ENCODE peak calls at places on chromosomes 3 and 15, in six cellular contexts. One of them, this sample, is unnamed.
A peak's percentile ranks its signal among the peaks of the same experiment; 100 is the strongest.

GRCh38 chr3:173977747-173978146 is 580.2 kb downstream of the NLGN1 start:
- DNase-seq in H1: no peak
- DNase-seq in stomach: no peak
- DNase-seq in sigmoid colon: no peak
- DNase-seq in GM12878: no peak
- DNase-seq in HepG2: no peak
- DNase-seq in this sample: no peak

GRCh38 chr3:39383913-39384664 is 919 bp downstream of the SLC25A38 start:
- DNase-seq in H1: peak; percentile 82
- DNase-seq in GM12878: peak; percentile 70
- DNase-seq in stomach: peak; percentile 99
- DNase-seq in sigmoid colon: peak; percentile 98
- DNase-seq in HepG2: peak; percentile 89
- DNase-seq in this sample: peak; percentile 98

GRCh38 chr15:58748787-58749531 is 548 bp downstream of the ADAM10 start:
- DNase-seq in stomach: peak; percentile 49
- DNase-seq in H1: no peak
- DNase-seq in sigmoid colon: peak; percentile 75
- DNase-seq in GM12878: no peak
- DNase-seq in HepG2: peak; percentile 39
- DNase-seq in this sample: peak; percentile 93

GRCh38 chr3:191414286-191414685 is 46.7 kb upstream of the PYDC2 start:
- DNase-seq in HepG2: no peak
- DNase-seq in GM12878: no peak
- DNase-seq in stomach: no peak
- DNase-seq in H1: no peak
- DNase-seq in sigmoid colon: no peak
- DNase-seq in this sample: no peak

GRCh38 chr15:34241376-34242350 is 16.8 kb downstream of the EMC4 start:
- DNase-seq in sigmoid colon: no peak
- DNase-seq in stomach: no peak
- DNase-seq in HepG2: peak; percentile 34
- DNase-seq in H1: no peak
- DNase-seq in GM12878: no peak
- DNase-seq in this sample: no peak

GRCh38 chr15:69410290-69410874 is 3.8 kb upstream of the KIF23 start:
- DNase-seq in GM12878: no peak
- DNase-seq in H1: no peak
- DNase-seq in HepG2: peak; percentile 11
- DNase-seq in stomach: no peak
- DNase-seq in sigmoid colon: no peak
- DNase-seq in this sample: no peak

GRCh38 chr3:186476044-186476468 is 68.1 kb downstream of the CRYGS start:
- DNase-seq in sigmoid colon: no peak
- DNase-seq in GM12878: no peak
- DNase-seq in stomach: no peak
- DNase-seq in H1: no peak
- DNase-seq in HepG2: no peak
- DNase-seq in this sample: peak; percentile 88

GRCh38 chr3:10977864-10978510 is 14.6 kb upstream of the SLC6A1 start:
- DNase-seq in stomach: no peak
- DNase-seq in HepG2: no peak
- DNase-seq in H1: no peak
- DNase-seq in GM12878: no peak
- DNase-seq in sigmoid colon: no peak
- DNase-seq in this sample: no peak

GRCh38 chr15:89645680-89646079 is 9.6 kb downstream of the KIF7 start:
- DNase-seq in GM12878: no peak
- DNase-seq in HepG2: no peak
- DNase-seq in stomach: no peak
- DNase-seq in H1: no peak
- DNase-seq in sigmoid colon: peak; percentile 59
- DNase-seq in this sample: no peak

GRCh38 chr15:90173372-90173771 is 27.8 kb upstream of the SEMA4B start:
- DNase-seq in HepG2: no peak
- DNase-seq in sigmoid colon: no peak
- DNase-seq in stomach: no peak
- DNase-seq in GM12878: no peak
- DNase-seq in H1: no peak
- DNase-seq in this sample: no peak

GRCh38 chr3:69948246-69948862 is 51.2 kb upstream of the SAMMSON start:
- DNase-seq in stomach: no peak
- DNase-seq in HepG2: peak; percentile 4
- DNase-seq in GM12878: no peak
- DNase-seq in sigmoid colon: no peak
- DNase-seq in H1: no peak
- DNase-seq in this sample: no peak

GRCh38 chr3:45100998-45101407 is 45.2 kb downstream of the CDCP1 start:
- DNase-seq in H1: no peak
- DNase-seq in stomach: no peak
- DNase-seq in sigmoid colon: no peak
- DNase-seq in HepG2: no peak
- DNase-seq in GM12878: no peak
- DNase-seq in this sample: no peak

GRCh38 chr15:95932676-95933075 is 397.8 kb upstream of the NR2F2 start:
- DNase-seq in stomach: no peak
- DNase-seq in GM12878: no peak
- DNase-seq in H1: no peak
- DNase-seq in HepG2: no peak
- DNase-seq in sigmoid colon: no peak
- DNase-seq in this sample: no peak

GRCh38 chr3:52403271-52403841 is 41.5 kb downstream of the SEMA3G start:
- DNase-seq in sigmoid colon: peak; percentile 57
- DNase-seq in HepG2: no peak
- DNase-seq in H1: no peak
- DNase-seq in stomach: no peak
- DNase-seq in GM12878: no peak
- DNase-seq in this sample: no peak

GRCh38 chr3:73716418-73716817 is 91.7 kb upstream of the PDZRN3 start:
- DNase-seq in H1: no peak
- DNase-seq in stomach: no peak
- DNase-seq in sigmoid colon: no peak
- DNase-seq in GM12878: no peak
- DNase-seq in HepG2: no peak
- DNase-seq in this sample: no peak

DNA sequence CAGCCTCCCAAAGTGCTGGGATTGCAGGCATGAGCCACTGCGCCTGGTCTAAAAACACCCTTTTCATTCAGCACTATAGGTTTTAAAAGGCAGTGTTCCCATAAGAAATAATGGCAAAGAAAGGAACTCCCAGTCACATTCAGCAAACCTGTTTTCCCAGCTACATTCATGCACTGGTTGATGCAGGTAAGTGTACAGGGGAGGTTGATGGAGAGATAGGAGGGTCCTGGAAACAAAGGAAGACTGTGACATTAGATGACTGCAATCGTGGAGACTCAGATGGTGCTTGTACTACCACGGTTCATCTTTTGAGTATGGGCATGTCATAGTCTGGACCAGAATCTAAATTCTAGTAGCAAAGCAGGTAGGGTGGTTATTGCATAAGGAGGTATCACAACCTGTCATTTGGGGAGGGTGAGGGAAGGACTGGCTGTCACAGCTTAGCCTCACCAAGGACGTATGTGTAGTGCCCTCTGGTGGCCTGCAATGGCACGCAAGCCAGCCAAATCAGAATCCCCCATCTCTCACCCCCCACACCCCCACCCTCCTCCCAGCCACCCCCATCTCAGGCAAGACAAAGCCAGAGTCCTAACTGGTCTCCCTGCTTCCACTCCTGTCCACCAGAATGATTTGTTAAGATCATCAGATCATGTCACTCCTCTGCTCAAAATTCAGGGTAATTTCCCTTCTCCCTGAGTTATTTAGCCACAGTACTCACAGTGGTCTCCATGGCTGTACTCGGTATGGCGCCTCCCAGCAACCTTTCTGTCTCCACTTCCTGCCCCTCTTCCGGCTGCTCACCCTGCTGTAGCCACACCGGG is 28.8 kb upstream of the UBL7 start:
- DNase-seq in HepG2: peak; percentile 39
- DNase-seq in GM12878: peak; percentile 53
- DNase-seq in stomach: peak; percentile 46
- DNase-seq in sigmoid colon: no peak
- DNase-seq in H1: peak; percentile 41
- DNase-seq in this sample: no peak
- TF ChIP-seq POLR2AphosphoS5 in HepG2: no peak
- TF ChIP-seq POLR2AphosphoS5 in GM12878: peak; percentile 36
- TF ChIP-seq POLR2AphosphoS5 in stomach: no peak
- TF ChIP-seq POLR2AphosphoS5 in sigmoid colon: no peak
- TF ChIP-seq POLR2AphosphoS5 in H1: no peak
- TF ChIP-seq POLR2AphosphoS5 in this sample: no peak

GRCh38 chr3:13582366-13583250 is 33.7 kb downstream of the FBLN2 start:
- DNase-seq in GM12878: no peak
- DNase-seq in HepG2: no peak
- DNase-seq in stomach: no peak
- DNase-seq in H1: no peak
- DNase-seq in sigmoid colon: peak; percentile 61
- DNase-seq in this sample: no peak

GRCh38 chr3:13578246-13578645 is 29.3 kb downstream of the FBLN2 start:
- DNase-seq in stomach: no peak
- DNase-seq in H1: no peak
- DNase-seq in GM12878: no peak
- DNase-seq in sigmoid colon: no peak
- DNase-seq in HepG2: no peak
- DNase-seq in this sample: no peak

GRCh38 chr3:13581485-13582365 is 32.8 kb downstream of the FBLN2 start:
- DNase-seq in sigmoid colon: peak; percentile 56
- DNase-seq in H1: no peak
- DNase-seq in GM12878: no peak
- DNase-seq in HepG2: no peak
- DNase-seq in stomach: no peak
- DNase-seq in this sample: no peak

GRCh38 chr3:13579089-13579488 is 30.2 kb downstream of the FBLN2 start:
- DNase-seq in sigmoid colon: no peak
- DNase-seq in H1: no peak
- DNase-seq in HepG2: no peak
- DNase-seq in stomach: no peak
- DNase-seq in GM12878: no peak
- DNase-seq in this sample: no peak

DNA sequence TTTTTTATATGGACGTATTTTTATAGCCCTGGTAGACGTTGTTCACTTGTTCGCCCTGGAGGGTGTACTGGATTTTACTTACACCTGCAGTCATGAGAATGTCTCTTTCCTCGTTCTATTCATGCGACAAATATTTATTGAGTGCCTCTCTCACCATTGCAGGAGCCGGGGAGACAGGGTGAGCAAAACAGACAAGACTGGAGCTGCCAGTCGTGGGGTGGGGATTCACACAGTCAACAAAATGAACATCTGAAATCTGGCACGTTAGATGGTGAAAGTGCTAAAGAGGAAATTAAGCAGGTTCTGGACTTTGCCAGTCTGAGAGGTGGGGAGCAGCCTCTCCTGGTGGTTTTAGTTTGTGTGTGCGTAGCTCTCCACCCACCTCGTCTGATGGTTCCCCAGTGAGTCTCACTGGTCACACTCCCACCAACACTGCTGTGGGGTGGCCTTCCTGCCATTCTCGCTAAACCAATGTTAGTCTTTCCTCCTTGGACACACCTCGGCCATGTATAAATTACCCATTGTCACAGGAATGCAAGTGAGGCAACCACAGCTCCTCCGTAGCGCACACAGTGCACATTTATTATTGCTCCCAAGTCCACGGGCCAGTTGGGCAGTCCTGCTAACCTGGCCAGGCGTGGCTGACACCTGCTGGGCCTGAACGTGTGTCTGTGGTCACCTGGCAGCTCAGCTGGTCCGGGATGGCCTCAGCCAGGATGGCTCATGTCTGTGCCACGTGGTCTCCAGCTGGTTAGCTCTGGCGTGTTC is 31.5 kb downstream of the FBLN2 start:
- DNase-seq in HepG2: peak; percentile 19
- DNase-seq in stomach: no peak
- DNase-seq in GM12878: no peak
- DNase-seq in sigmoid colon: peak; percentile 40
- DNase-seq in H1: no peak
- DNase-seq in this sample: no peak
- TF ChIP-seq EP300 in HepG2: no peak
- TF ChIP-seq EP300 in stomach: no peak
- TF ChIP-seq EP300 in GM12878: no peak
- TF ChIP-seq EP300 in sigmoid colon: no peak
- TF ChIP-seq EP300 in H1: no peak
- TF ChIP-seq EP300 in this sample: no peak

GRCh38 chr15:92621972-92622533 is 33.5 kb downstream of the FAM174B start:
- DNase-seq in H1: no peak
- DNase-seq in HepG2: no peak
- DNase-seq in sigmoid colon: peak; percentile 44
- DNase-seq in stomach: no peak
- DNase-seq in GM12878: no peak
- DNase-seq in this sample: no peak

GRCh38 chr15:92627014-92627413 is 28.6 kb downstream of the FAM174B start:
- DNase-seq in sigmoid colon: no peak
- DNase-seq in GM12878: no peak
- DNase-seq in H1: no peak
- DNase-seq in HepG2: no peak
- DNase-seq in stomach: peak; percentile 26
- DNase-seq in this sample: no peak

GRCh38 chr15:92623435-92623834 is 32.1 kb downstream of the FAM174B start:
- DNase-seq in stomach: no peak
- DNase-seq in HepG2: no peak
- DNase-seq in H1: no peak
- DNase-seq in GM12878: no peak
- DNase-seq in sigmoid colon: peak; percentile 45
- DNase-seq in this sample: no peak

GRCh38 chr15:92624401-92624991 is 31.1 kb downstream of the FAM174B start:
- DNase-seq in HepG2: no peak
- DNase-seq in GM12878: no peak
- DNase-seq in stomach: peak; percentile 57
- DNase-seq in sigmoid colon: peak; percentile 88
- DNase-seq in H1: no peak
- DNase-seq in this sample: no peak

DNA sequence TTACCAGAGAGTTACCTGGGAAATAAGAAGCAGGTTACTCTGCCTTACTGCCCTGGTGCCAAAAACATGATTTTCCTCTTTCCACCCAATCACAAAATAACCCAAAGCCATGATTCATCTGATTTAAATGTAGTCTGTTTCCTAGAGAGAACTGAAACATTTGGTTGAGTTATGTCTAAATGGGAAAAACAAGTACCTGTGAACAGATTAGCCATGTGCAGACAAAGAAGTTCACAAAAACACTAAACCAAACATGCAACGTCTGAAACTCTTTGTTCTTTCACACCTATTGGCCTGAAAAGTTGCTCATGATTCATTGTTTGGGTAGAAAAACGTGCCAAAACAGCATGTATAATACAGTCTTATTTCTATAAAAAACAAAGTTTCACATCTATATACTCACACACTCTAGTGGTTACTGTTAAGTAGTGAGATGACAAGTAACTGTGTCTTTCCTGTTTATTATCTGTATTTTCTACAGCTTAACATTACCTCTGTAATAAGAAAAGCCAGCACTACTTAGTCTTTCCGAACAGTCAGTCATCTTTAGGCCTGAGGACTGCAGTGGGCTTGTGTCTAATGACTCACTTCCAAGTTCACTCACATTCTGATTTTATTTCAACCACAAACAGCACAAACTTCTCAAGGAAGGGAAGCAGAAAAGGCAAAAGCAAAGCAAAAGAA is 30.1 kb downstream of the FAM174B start:
- DNase-seq in stomach: no peak
- DNase-seq in H1: no peak
- DNase-seq in sigmoid colon: no peak
- DNase-seq in GM12878: peak; percentile 93
- DNase-seq in HepG2: no peak
- DNase-seq in this sample: no peak
- TF ChIP-seq POLR2AphosphoS5 in stomach: no peak
- TF ChIP-seq POLR2AphosphoS5 in H1: no peak
- TF ChIP-seq POLR2AphosphoS5 in sigmoid colon: no peak
- TF ChIP-seq POLR2AphosphoS5 in GM12878: peak; percentile 6
- TF ChIP-seq POLR2AphosphoS5 in HepG2: no peak
- TF ChIP-seq POLR2AphosphoS5 in this sample: no peak

GRCh38 chr3:115632026-115632425 is 8.7 kb downstream of the GAP43 start:
- DNase-seq in stomach: no peak
- DNase-seq in GM12878: no peak
- DNase-seq in H1: no peak
- DNase-seq in sigmoid colon: no peak
- DNase-seq in HepG2: no peak
- DNase-seq in this sample: no peak
- TF ChIP-seq EP300 in stomach: no peak
- TF ChIP-seq EP300 in GM12878: no peak
- TF ChIP-seq EP300 in H1: no peak
- TF ChIP-seq EP300 in sigmoid colon: no peak
- TF ChIP-seq EP300 in HepG2: no peak
- TF ChIP-seq EP300 in this sample: no peak